ENCODE peak calls at places on chromosome 7, in five cellular contexts. L is cerebellum; F is glutamatergic neuron; H is stimulated activated CD4-positive, alpha-beta T cell treated with anti-CD3 and anti-CD28 coated beads, Interleukin-15, amount 100 ng/mL, for 24 hours; A is adrenal gland. J is an unnamed sample.

GRCh38 chr7:8386926-8387550 is 46.4 kb upstream of the NXPH1 start:
- DNase-seq in L (no peak), F (no peak), H (no peak), A (no peak), J (no peak)

GRCh38 chr7:100064162-100064561 is 14.6 kb downstream of the ZSCAN21 start:
- DNase-seq in L (no peak), F (no peak), H (no peak), A (no peak), J (no peak)

GRCh38 chr7:143257501-143257900 is 5.7 kb upstream of the GSTK1 start:
- DNase-seq in L (no peak), F (no peak), H (no peak), A (no peak), J (no peak)

GRCh38 chr7:37732880-37733279 is 49.3 kb downstream of the GPR141 start:
- DNase-seq in L (peak), F (no peak), H (no peak), A (no peak), J (no peak)

GRCh38 chr7:129405527-129405926 is 28.7 kb upstream of the STRIP2 start:
- DNase-seq in L (no peak), F (no peak), H (no peak), A (no peak), J (no peak)

GRCh38 chr7:102934670-102935069 is 21.9 kb downstream of the LRRC17 start:
- DNase-seq in L (no peak), F (no peak), H (no peak), A (no peak), J (no peak)

GRCh38 chr7:81709836-81710235 is 60.0 kb downstream of the HGF start:
- DNase-seq in L (no peak), F (no peak), H (no peak), A (no peak), J (no peak)

GRCh38 chr7:5422324-5423271 is 1.0 kb downstream of the TNRC18 start:
- DNase-seq in L (peak), F (peak), H (peak), A (no peak), J (no peak)

J was measured in lung.